ENCODE peak calls at places on chromosomes 7 and 10, in six cellular contexts. One of them, this sample, is unnamed.

GRCh38 chr10:50635286-50635685 is 11.5 kb upstream of the SGMS1 start:
- DNase-seq in stimulated activated CD8-positive, alpha-beta memory T cell treated with anti-CD3 and anti-CD28 coated beads, Interleukin-12 subunit alpha, Interleukin-12 subunit beta, amount 100 ng/mL, for 4 hours: no peak
- DNase-seq in fibroblast of the conjunctiva: peak
- DNase-seq in left ventricle myocardium inferior: no peak
- DNase-seq in activated T-helper 1 cell treated with Interleukin-2 at 50 U/mL for 16 hours: no peak
- DNase-seq in T-helper 2 cell: no peak
- DNase-seq in this sample: no peak

GRCh38 chr7:74542558-74543117 is 88.9 kb downstream of the GTF2IRD1 start:
- DNase-seq in left ventricle myocardium inferior: peak
- DNase-seq in stimulated activated CD8-positive, alpha-beta memory T cell treated with anti-CD3 and anti-CD28 coated beads, Interleukin-12 subunit alpha, Interleukin-12 subunit beta, amount 100 ng/mL, for 4 hours: no peak
- DNase-seq in T-helper 2 cell: no peak
- DNase-seq in activated T-helper 1 cell treated with Interleukin-2 at 50 U/mL for 16 hours: no peak
- DNase-seq in fibroblast of the conjunctiva: no peak
- DNase-seq in this sample: peak

GRCh38 chr10:44982114-44982460 is 3.5 kb upstream of the DEPP1 start:
- DNase-seq in activated T-helper 1 cell treated with Interleukin-2 at 50 U/mL for 16 hours: no peak
- DNase-seq in fibroblast of the conjunctiva: no peak
- DNase-seq in T-helper 2 cell: no peak
- DNase-seq in stimulated activated CD8-positive, alpha-beta memory T cell treated with anti-CD3 and anti-CD28 coated beads, Interleukin-12 subunit alpha, Interleukin-12 subunit beta, amount 100 ng/mL, for 4 hours: no peak
- DNase-seq in left ventricle myocardium inferior: peak
- DNase-seq in this sample: no peak

GRCh38 chr10:71212249-71213126 is at the start of gene UNC5B:
- DNase-seq in fibroblast of the conjunctiva: peak
- DNase-seq in activated T-helper 1 cell treated with Interleukin-2 at 50 U/mL for 16 hours: peak
- DNase-seq in left ventricle myocardium inferior: peak
- DNase-seq in T-helper 2 cell: peak
- DNase-seq in stimulated activated CD8-positive, alpha-beta memory T cell treated with anti-CD3 and anti-CD28 coated beads, Interleukin-12 subunit alpha, Interleukin-12 subunit beta, amount 100 ng/mL, for 4 hours: peak
- DNase-seq in this sample: peak

GRCh38 chr7:117145952-117146475 is 176.8 kb downstream of the WNT2 start:
- DNase-seq in fibroblast of the conjunctiva: no peak
- DNase-seq in stimulated activated CD8-positive, alpha-beta memory T cell treated with anti-CD3 and anti-CD28 coated beads, Interleukin-12 subunit alpha, Interleukin-12 subunit beta, amount 100 ng/mL, for 4 hours: no peak
- DNase-seq in T-helper 2 cell: no peak
- DNase-seq in activated T-helper 1 cell treated with Interleukin-2 at 50 U/mL for 16 hours: no peak
- DNase-seq in left ventricle myocardium inferior: no peak
- DNase-seq in this sample: no peak

GRCh38 chr10:84194424-84195043 is at the start of gene CDHR1:
- DNase-seq in T-helper 2 cell: peak
- DNase-seq in stimulated activated CD8-positive, alpha-beta memory T cell treated with anti-CD3 and anti-CD28 coated beads, Interleukin-12 subunit alpha, Interleukin-12 subunit beta, amount 100 ng/mL, for 4 hours: peak
- DNase-seq in left ventricle myocardium inferior: peak
- DNase-seq in fibroblast of the conjunctiva: no peak
- DNase-seq in activated T-helper 1 cell treated with Interleukin-2 at 50 U/mL for 16 hours: no peak
- DNase-seq in this sample: peak

GRCh38 chr7:105611856-105612775 is 30.8 kb upstream of the EFCAB10 start:
- DNase-seq in activated T-helper 1 cell treated with Interleukin-2 at 50 U/mL for 16 hours: no peak
- DNase-seq in left ventricle myocardium inferior: no peak
- DNase-seq in stimulated activated CD8-positive, alpha-beta memory T cell treated with anti-CD3 and anti-CD28 coated beads, Interleukin-12 subunit alpha, Interleukin-12 subunit beta, amount 100 ng/mL, for 4 hours: no peak
- DNase-seq in fibroblast of the conjunctiva: no peak
- DNase-seq in T-helper 2 cell: no peak
- DNase-seq in this sample: no peak

GRCh38 chr7:80186721-80187120 is 52.1 kb downstream of the GNAI1 start:
- DNase-seq in T-helper 2 cell: no peak
- DNase-seq in activated T-helper 1 cell treated with Interleukin-2 at 50 U/mL for 16 hours: no peak
- DNase-seq in stimulated activated CD8-positive, alpha-beta memory T cell treated with anti-CD3 and anti-CD28 coated beads, Interleukin-12 subunit alpha, Interleukin-12 subunit beta, amount 100 ng/mL, for 4 hours: no peak
- DNase-seq in left ventricle myocardium inferior: no peak
- DNase-seq in fibroblast of the conjunctiva: no peak
- DNase-seq in this sample: no peak

GRCh38 chr10:25641576-25641975 is 292.5 kb upstream of the MYO3A start:
- DNase-seq in fibroblast of the conjunctiva: no peak
- DNase-seq in left ventricle myocardium inferior: no peak
- DNase-seq in activated T-helper 1 cell treated with Interleukin-2 at 50 U/mL for 16 hours: no peak
- DNase-seq in stimulated activated CD8-positive, alpha-beta memory T cell treated with anti-CD3 and anti-CD28 coated beads, Interleukin-12 subunit alpha, Interleukin-12 subunit beta, amount 100 ng/mL, for 4 hours: no peak
- DNase-seq in T-helper 2 cell: no peak
- DNase-seq in this sample: no peak

GRCh38 chr7:100753750-100754149 is 20.4 kb downstream of the ZAN start:
- DNase-seq in T-helper 2 cell: no peak
- DNase-seq in activated T-helper 1 cell treated with Interleukin-2 at 50 U/mL for 16 hours: no peak
- DNase-seq in fibroblast of the conjunctiva: peak
- DNase-seq in stimulated activated CD8-positive, alpha-beta memory T cell treated with anti-CD3 and anti-CD28 coated beads, Interleukin-12 subunit alpha, Interleukin-12 subunit beta, amount 100 ng/mL, for 4 hours: no peak
- DNase-seq in left ventricle myocardium inferior: no peak
- DNase-seq in this sample: no peak

GRCh38 chr10:119614686-119615085 is 17.9 kb upstream of the TIAL1 start:
- DNase-seq in T-helper 2 cell: no peak
- DNase-seq in left ventricle myocardium inferior: no peak
- DNase-seq in activated T-helper 1 cell treated with Interleukin-2 at 50 U/mL for 16 hours: no peak
- DNase-seq in stimulated activated CD8-positive, alpha-beta memory T cell treated with anti-CD3 and anti-CD28 coated beads, Interleukin-12 subunit alpha, Interleukin-12 subunit beta, amount 100 ng/mL, for 4 hours: no peak
- DNase-seq in fibroblast of the conjunctiva: no peak
- DNase-seq in this sample: no peak